ENCODE peak calls at places on chromosomes 13 and 19, in five cellular contexts. D is PC-3, Z is heart right ventricle, T is mammary epithelial cell, C is right lobe of liver. F is an unnamed sample.

GRCh38 chr19:44725251-44725650 is 23.3 kb upstream of the BCL3 start:
- DNase-seq in T (no peak), D (no peak), Z (peak; percentile 52), C (peak; percentile 96), F (no peak)

GRCh38 chr19:37990362-37990761 is 83.4 kb downstream of the SIPA1L3 start:
- DNase-seq in C (no peak), T (peak; percentile 93), Z (no peak), D (peak; percentile 43), F (peak; percentile 78)

GRCh38 chr13:29294869-29295268 is 300.6 kb downstream of the SLC7A1 start:
- DNase-seq in Z (no peak), T (no peak), C (no peak), D (no peak), F (no peak)

GRCh38 chr13:108957369-108958012 is 328.1 kb downstream of the MYO16 start:
- DNase-seq in C (no peak), T (peak; percentile 91), D (peak; percentile 80), Z (no peak), F (peak; percentile 94)

GRCh38 chr13:36819811-36820140 is 754 bp downstream of the RFXAP start:
- DNase-seq in D (peak; percentile 21), C (no peak), Z (no peak), T (peak; percentile 20), F (peak; percentile 9)

GRCh38 chr13:42875448-42876269 is 94.3 kb downstream of the FAM216B start:
- DNase-seq in T (no peak), C (no peak), D (no peak), Z (no peak), F (no peak)

GRCh38 chr13:46106839-46107371 is 2.1 kb upstream of the CPB2 start:
- DNase-seq in D (no peak), T (no peak), Z (no peak), C (no peak), F (no peak)

GRCh38 chr19:51460164-51460992 is 2.1 kb upstream of the SIGLEC8 start:
- DNase-seq in T (no peak), D (peak; percentile 20), C (no peak), Z (no peak), F (no peak)

GRCh38 chr19:22733691-22734090 is 50.3 kb downstream of the ZNF99 start:
- DNase-seq in C (no peak), T (no peak), D (no peak), Z (no peak), F (no peak)

GRCh38 chr19:58345558-58345957 is 7.7 kb downstream of the A1BG start:
- DNase-seq in D (no peak), Z (no peak), C (no peak), T (no peak), F (no peak)

GRCh38 chr19:16160943-16161560 is 12.3 kb downstream of the CIB3 start:
- DNase-seq in Z (no peak), C (no peak), D (peak; percentile 98), T (peak; percentile 93), F (peak; percentile 83)

GRCh38 chr13:44967656-44968451 is 21.4 kb downstream of the NUFIP1 start:
- DNase-seq in Z (no peak), C (no peak), D (peak; percentile 18), T (no peak), F (no peak)

GRCh38 chr13:51764184-51765141 is 39.5 kb downstream of the DHRS12 start:
- DNase-seq in C (no peak), D (peak; percentile 51), Z (peak; percentile 58), T (no peak), F (no peak)

GRCh38 chr19:43306097-43306496 is 36.8 kb upstream of the PSG9 start:
- DNase-seq in T (no peak), Z (no peak), D (peak; percentile 78), C (no peak), F (peak; percentile 49)

GRCh38 chr13:59771272-59771671 is 392.5 kb downstream of the DIAPH3 start:
- DNase-seq in T (no peak), Z (no peak), C (no peak), D (peak; percentile 38), F (no peak)

GRCh38 chr19:33358408-33358807 is 15.1 kb upstream of the CEBPG start:
- DNase-seq in T (peak; percentile 75), D (no peak), C (no peak), Z (no peak), F (peak; percentile 72)

GRCh38 chr19:19487077-19488040 is 28.0 kb downstream of the TSSK6 start:
- DNase-seq in T (no peak), D (no peak), Z (no peak), C (no peak), F (no peak)

GRCh38 chr13:94956407-94957110 is 244.2 kb upstream of the SOX21 start:
- DNase-seq in D (no peak), Z (no peak), C (no peak), T (no peak), F (no peak)

GRCh38 chr13:45658586-45659235 is 43.2 kb upstream of the ERICH6B start:
- DNase-seq in Z (no peak), C (no peak), T (peak; percentile 78), D (peak; percentile 69), F (peak; percentile 80)

GRCh38 chr13:44160549-44161278 is 212.9 kb upstream of the SERP2 start:
- DNase-seq in D (peak; percentile 63), Z (no peak), T (peak; percentile 72), C (no peak), F (no peak)

GRCh38 chr19:5293607-5294089 is 47.0 kb downstream of the PTPRS start:
- DNase-seq in D (peak; percentile 39), Z (peak; percentile 47), T (no peak), C (no peak), F (peak; percentile 17)

GRCh38 chr19:47754206-47755064 is 9.1 kb downstream of the NOP53 start:
- DNase-seq in T (no peak), D (no peak), C (no peak), Z (no peak), F (no peak)

GRCh38 chr13:20360041-20360491 is 127.9 kb upstream of the GJB6 start:
- DNase-seq in Z (no peak), T (peak; percentile 51), C (peak; percentile 80), D (peak; percentile 70), F (peak; percentile 97)

GRCh38 chr13:111153977-111154332 is 38.8 kb downstream of the ARHGEF7 start:
- DNase-seq in C (peak; percentile 67), T (no peak), D (peak; percentile 23), Z (peak; percentile 54), F (no peak)

GRCh38 chr19:41398603-41399002 is 985 bp downstream of the BCKDHA start:
- DNase-seq in D (no peak), Z (no peak), C (no peak), T (no peak), F (no peak)

GRCh38 chr19:2123682-2124387 is 27.1 kb downstream of the IZUMO4 start:
- DNase-seq in C (no peak), D (no peak), T (no peak), Z (no peak), F (no peak)

GRCh38 chr13:23799945-23800344 is 89.3 kb downstream of the MIPEP start:
- DNase-seq in Z (no peak), T (no peak), C (no peak), D (no peak), F (no peak)

GRCh38 chr19:29876414-29876813 is 64.6 kb downstream of the CCNE1 start:
- DNase-seq in D (no peak), T (no peak), C (no peak), Z (no peak), F (no peak)

GRCh38 chr19:29875931-29876330 is 64.1 kb downstream of the CCNE1 start:
- DNase-seq in Z (no peak), C (no peak), T (no peak), D (no peak), F (no peak)

GRCh38 chr19:29872224-29872731 is 60.5 kb downstream of the CCNE1 start:
- DNase-seq in Z (no peak), D (no peak), C (no peak), T (no peak), F (no peak)

GRCh38 chr19:29873024-29873800 is 61.4 kb downstream of the CCNE1 start:
- DNase-seq in C (peak; percentile 54), D (peak; percentile 43), Z (peak; percentile 60), T (no peak), F (no peak)

DNA sequence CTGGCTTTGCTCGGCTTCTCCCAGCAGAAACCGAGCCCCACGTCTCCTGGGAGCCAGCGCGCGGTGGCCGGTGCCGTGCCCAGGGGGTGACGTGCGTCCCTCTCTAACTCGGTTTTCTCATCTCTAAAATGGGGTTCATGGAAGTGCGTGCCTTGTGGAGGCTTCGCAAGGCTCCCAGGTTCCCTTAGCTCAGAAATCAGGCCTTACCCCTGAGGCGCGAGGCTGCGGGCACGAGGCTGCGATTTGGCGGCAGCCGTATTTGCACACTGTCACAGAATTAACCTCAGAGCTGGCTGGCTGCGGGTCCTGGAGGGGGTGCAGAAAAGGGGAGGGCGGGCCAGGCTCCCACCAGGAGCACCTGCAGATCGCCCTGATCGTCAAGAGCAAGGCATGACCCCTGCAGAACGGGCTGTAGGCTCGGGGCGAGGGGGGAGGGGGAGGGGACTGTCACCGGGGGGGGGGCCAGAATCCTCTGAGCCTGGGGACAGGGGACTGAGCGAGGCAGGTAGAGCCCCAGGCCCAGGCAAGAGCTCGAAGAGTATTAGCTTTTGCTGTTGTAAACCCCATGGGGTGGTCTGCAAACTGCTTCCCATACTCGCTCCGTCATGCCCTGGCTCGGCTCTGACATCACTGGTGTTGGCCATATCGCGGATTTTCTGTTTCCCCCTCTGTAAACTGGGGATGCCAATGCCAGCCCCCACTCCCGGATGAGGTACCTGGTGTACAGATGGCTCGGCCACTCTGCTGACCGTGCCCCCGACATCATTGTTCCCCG is 62.2 kb downstream of the CCNE1 start:
- DNase-seq in T (no peak), D (no peak), C (no peak), Z (no peak), F (no peak)
- TF ChIP-seq CTCF in T (no peak), D (peak; percentile 9), C (no peak), Z (no peak), F (no peak)

DNA sequence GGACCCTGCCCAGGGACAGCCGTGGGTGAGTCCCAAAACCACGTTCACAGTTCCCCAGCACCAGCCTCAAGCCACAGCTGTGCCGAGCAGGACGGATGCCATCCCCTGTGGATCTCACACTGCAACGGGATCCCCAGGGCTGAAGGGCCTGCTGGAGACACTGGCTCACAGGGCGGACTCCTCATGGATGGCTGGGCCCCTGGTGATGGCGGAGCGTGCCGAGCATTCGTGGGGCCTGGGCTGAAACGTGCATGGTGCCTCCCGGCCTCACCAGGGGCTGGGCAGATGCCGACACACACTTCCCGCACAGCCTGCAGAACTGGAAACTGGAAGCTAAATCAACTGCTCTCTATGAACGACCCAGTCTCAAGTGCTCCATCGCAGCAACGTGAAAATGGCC is 9.6 kb downstream of the RNF126 start:
- DNase-seq in T (no peak), C (no peak), D (no peak), Z (peak; percentile 9), F (no peak)
- H3K27ac ChIP-seq in T (no peak overlapping the region), C (no peak overlapping the region), D (no peak overlapping the region), Z (no peak overlapping the region), F (no peak overlapping the region)

DNA sequence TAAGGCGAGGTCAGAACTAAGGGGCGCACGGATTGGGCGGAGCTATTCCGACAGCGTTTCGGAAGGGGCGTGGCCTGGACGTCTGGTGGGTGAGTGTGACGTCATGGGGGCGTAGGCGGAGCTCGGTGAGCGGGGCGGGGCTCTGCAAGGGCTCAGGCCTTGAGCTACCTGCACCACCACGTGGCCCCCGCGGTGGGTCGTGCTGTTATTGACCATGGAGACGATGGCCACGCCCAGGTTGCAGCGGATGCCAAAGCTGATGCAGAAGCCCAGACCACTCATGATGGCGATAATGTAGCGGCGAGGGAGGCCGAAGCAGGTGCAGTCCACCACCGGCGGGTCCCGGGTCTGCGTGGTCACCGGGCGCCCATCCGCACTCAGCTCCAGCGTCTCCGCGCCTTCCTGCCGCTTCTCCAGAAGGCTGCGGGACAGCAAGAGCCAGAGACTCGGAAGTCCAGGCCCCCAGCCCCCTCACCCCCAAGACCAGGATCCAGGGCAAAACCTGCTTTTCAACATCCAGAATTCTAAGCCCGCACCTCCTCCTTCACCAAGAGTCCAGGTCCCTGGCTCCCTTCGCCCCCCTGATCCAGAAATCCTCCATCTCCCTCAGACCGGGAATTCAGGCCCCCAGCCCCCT is 4.8 kb downstream of the SLC17A7 start:
- DNase-seq in T (no peak), Z (no peak), C (no peak), D (no peak), F (no peak)
- H3K27me3 ChIP-seq in T (peaks cover 32% of the 10 kb centered on the region), Z (peaks cover 16% of the 10 kb centered on the region), C (peaks cover 7% of the 10 kb centered on the region), D (peaks cover 50% of the 10 kb centered on the region), F (peaks cover 98% of the 10 kb centered on the region)

GRCh38 chr19:7831452-7831851 is 1.4 kb downstream of the EVI5L start:
- DNase-seq in C (peak; percentile 42), T (peak; percentile 50), D (peak; percentile 76), Z (no peak), F (no peak)
- TF ChIP-seq CTCF in C (no peak), T (peak; percentile 48), D (peak; percentile 73), Z (peak; percentile 10), F (peak; percentile 53)